ENCODE peak calls at places on chromosome 2, in six cellular contexts. R is prostate gland, M is fibroblast of villous mesenchyme, Z is bronchial epithelial cell, O is AG04450, J is cardiac fibroblast. E is an unnamed sample.

GRCh38 chr2:180385601-180386201 is 378.6 kb upstream of the CWC22 start:
- DNase-seq in J (peak), M (peak), O (peak), R (no peak), Z (peak), E (no peak)

GRCh38 chr2:53490659-53491058 is 276.9 kb upstream of the CHAC2 start:
- DNase-seq in Z (peak), O (peak), J (peak), R (no peak), M (peak), E (peak)

GRCh38 chr2:55169359-55169758 is 62.7 kb downstream of the CLHC1 start:
- DNase-seq in O (no peak), Z (no peak), J (no peak), M (no peak), R (no peak), E (no peak)

GRCh38 chr2:145739679-145740078 is 1219.8 kb upstream of the ZEB2 start:
- DNase-seq in O (no peak), M (no peak), Z (no peak), R (no peak), J (no peak), E (no peak)

GRCh38 chr2:241339839-241340471 is 16.1 kb upstream of the FARP2 start:
- DNase-seq in M (no peak), O (no peak), J (peak), R (no peak), Z (no peak), E (no peak)

GRCh38 chr2:20868377-20868776 is 45.5 kb upstream of the LDAH start:
- DNase-seq in R (no peak), J (no peak), O (no peak), Z (no peak), M (no peak), E (no peak)

GRCh38 chr2:235746257-235746934 is 252.6 kb downstream of the AGAP1 start:
- DNase-seq in R (peak), J (peak), Z (peak), M (peak), O (peak), E (no peak)

GRCh38 chr2:6917071-6917760 is at the start of gene RNF144A:
- DNase-seq in Z (peak), O (no peak), J (peak), R (peak), M (peak), E (no peak)

GRCh38 chr2:238695538-238695937 is 152.3 kb upstream of the TWIST2 start:
- DNase-seq in J (no peak), Z (no peak), O (no peak), M (no peak), R (peak), E (no peak)

DNA sequence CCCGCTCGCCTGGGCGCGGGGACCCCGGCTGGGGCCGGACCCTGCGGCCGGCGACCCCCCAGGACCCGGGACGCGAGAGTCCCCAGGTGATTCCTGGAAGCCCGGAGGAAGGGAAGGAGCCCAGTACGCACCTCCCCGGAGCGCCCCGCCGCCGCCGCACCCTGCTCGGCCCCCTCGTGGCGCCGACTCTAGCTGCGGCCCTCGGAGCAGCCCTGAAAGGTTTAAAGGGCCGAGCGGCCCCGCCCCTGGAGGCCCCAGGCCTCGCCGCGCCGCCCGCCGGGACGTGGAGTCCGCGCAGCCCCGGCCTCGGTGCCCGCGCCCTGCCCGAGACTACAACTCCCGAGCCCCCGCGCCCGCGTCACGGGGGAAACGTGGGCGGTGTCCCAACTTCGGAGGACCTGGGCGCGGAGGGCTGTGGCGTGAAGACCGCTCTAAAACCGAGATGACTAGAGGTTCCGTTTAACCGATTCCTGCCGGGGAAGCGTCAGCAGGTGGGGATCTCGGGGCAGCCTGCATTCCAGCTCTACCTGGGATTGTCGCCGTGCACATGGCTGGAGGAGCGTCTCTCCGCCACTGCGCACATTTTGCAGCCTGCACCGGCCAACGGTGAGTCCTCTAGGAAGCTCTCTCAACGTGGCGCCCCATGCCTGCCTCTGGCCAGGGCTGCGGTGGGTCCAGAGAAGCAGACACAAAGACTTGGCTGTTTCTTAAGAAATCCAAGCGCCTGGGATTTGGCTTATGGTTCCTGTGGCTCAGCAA is at the start of gene TMEM150A:
- DNase-seq in M (peak), O (peak), R (peak), J (peak), Z (peak), E (peak)
- TF ChIP-seq CTCF in M (peak), O (peak), R (no peak), J (no peak), Z (peak), E (no peak)

GRCh38 chr2:163157411-163157810 is 318.8 kb upstream of the KCNH7 start:
- DNase-seq in J (peak), Z (peak), M (peak), O (peak), R (no peak), E (no peak)
- TF ChIP-seq CTCF in J (no peak), Z (no peak), M (no peak), O (no peak), R (no peak), E (no peak)

GRCh38 chr2:118442949-118443348 is 354.7 kb downstream of the INSIG2 start:
- DNase-seq in R (no peak), J (no peak), Z (no peak), M (no peak), O (no peak), E (no peak)
- TF ChIP-seq CTCF in R (no peak), J (no peak), Z (no peak), M (no peak), O (no peak), E (no peak)

GRCh38 chr2:29012211-29012681 is 31.1 kb downstream of the TOGARAM2 start:
- DNase-seq in J (peak), Z (no peak), O (no peak), M (peak), R (no peak), E (no peak)

GRCh38 chr2:29011650-29012060 is 30.6 kb downstream of the TOGARAM2 start:
- DNase-seq in J (no peak), R (no peak), O (no peak), Z (no peak), M (peak), E (no peak)

GRCh38 chr2:29014331-29014730 is 33.2 kb downstream of the TOGARAM2 start:
- DNase-seq in O (no peak), J (no peak), M (no peak), Z (no peak), R (no peak), E (no peak)

GRCh38 chr2:29014811-29015414 is 33.8 kb downstream of the TOGARAM2 start:
- DNase-seq in J (peak), Z (peak), O (no peak), M (no peak), R (no peak), E (no peak)

GRCh38 chr2:29013046-29013780 is 32.1 kb downstream of the TOGARAM2 start:
- DNase-seq in M (no peak), J (peak), O (no peak), R (no peak), Z (no peak), E (no peak)
- TF ChIP-seq CTCF in M (no peak), J (no peak), O (no peak), R (no peak), Z (no peak), E (no peak)

DNA sequence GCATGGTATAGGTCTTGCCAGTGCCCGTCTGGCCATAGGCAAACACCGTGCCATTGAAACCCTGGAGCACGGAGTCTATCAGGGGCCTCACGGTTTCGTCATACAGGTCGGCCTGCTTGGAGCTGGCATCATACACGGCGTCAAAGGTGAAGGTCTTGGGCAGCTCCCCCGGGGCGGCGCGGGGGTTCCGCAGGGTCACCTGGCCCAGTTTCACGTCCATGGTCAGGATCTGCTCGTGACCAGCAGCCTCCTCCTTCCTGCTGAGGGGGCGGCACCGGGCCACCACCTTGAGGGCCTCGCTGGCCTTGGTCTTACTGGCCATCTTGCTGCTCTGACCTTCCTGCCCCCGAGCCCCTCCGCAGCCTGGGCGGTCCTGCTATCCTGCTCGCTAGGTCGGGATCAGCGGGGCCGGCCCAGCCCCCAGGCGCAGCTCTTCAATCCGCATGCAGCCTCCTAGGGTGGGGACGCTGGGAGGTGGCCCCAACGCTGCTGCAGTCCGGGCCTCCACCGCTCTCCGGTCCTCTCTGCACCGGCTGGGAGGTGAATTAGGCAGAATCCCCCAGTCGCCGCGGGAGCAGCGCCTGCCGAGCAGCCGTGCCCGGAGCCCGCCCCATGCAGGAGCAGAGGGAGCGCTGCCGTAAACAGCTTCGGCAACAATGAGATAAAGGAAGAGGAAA is 563 bp downstream of the KIF3C start:
- DNase-seq in J (no peak), M (peak), Z (no peak), O (no peak), R (no peak), E (no peak)
- TF ChIP-seq CTCF in J (no peak), M (no peak), Z (no peak), O (no peak), R (no peak), E (no peak)

GRCh38 chr2:232980683-232981082 is 32.4 kb downstream of the NGEF start:
- DNase-seq in J (peak), R (no peak), Z (peak), M (no peak), O (no peak), E (no peak)

GRCh38 chr2:232981767-232982360 is 31.2 kb downstream of the NGEF start:
- DNase-seq in O (no peak), Z (no peak), M (no peak), J (no peak), R (no peak), E (no peak)

GRCh38 chr2:232977438-232977971 is 35.6 kb downstream of the NGEF start:
- DNase-seq in R (no peak), O (no peak), J (no peak), Z (no peak), M (no peak), E (no peak)

GRCh38 chr2:232981356-232981755 is 31.7 kb downstream of the NGEF start:
- DNase-seq in Z (peak), O (no peak), M (no peak), R (peak), J (no peak), E (no peak)

DNA sequence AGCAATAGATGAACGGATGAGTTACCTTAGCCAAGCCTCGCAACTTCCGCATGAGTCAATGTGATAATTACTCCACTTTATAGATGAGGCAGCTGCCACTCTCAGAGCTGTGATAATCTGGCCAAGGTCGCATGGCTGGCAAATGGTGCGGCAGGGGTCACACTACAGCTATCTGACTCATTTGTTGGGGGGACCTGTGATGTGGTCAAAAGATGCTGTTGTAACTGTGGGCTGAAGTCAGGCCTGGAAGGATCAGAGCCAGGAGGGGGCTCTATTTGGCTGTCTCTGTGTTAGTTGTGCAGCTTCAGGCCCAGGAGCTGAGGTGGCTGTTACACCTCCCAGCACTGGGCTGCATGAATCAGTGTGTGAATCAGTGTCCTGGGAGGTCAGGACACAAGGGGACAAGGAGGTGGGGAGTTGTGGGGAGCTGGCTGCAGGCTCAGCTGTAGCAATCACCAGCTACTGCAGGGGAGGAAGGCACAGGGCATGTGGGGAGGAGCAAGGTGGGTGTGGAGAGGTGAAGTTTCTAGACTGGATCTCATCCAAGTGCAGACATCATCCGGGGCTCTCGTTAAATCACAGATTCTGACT is 33.1 kb downstream of the NGEF start:
- DNase-seq in R (no peak), M (peak), O (peak), J (peak), Z (peak), E (no peak)
- TF ChIP-seq CTCF in R (no peak), M (no peak), O (peak), J (peak), Z (no peak), E (no peak)

GRCh38 chr2:126666003-126666402 is 10.0 kb downstream of the GYPC start:
- DNase-seq in R (no peak), Z (no peak), J (no peak), M (no peak), O (no peak), E (no peak)
- TF ChIP-seq CTCF in R (no peak), Z (no peak), J (no peak), M (no peak), O (no peak), E (no peak)

GRCh38 chr2:38601061-38601460 is 1.7 kb downstream of the HNRNPLL start:
- DNase-seq in R (no peak), O (no peak), M (no peak), Z (no peak), J (peak), E (no peak)

GRCh38 chr2:38603402-38604265 is 906 bp upstream of the HNRNPLL start:
- DNase-seq in Z (peak), J (peak), M (peak), R (peak), O (no peak), E (peak)

GRCh38 chr2:38601463-38602135 is 1.1 kb downstream of the HNRNPLL start:
- DNase-seq in J (peak), Z (no peak), M (peak), R (no peak), O (no peak), E (no peak)

GRCh38 chr2:38602136-38602731 is 494 bp downstream of the HNRNPLL start:
- DNase-seq in O (no peak), M (no peak), J (no peak), R (peak), Z (no peak), E (no peak)

DNA sequence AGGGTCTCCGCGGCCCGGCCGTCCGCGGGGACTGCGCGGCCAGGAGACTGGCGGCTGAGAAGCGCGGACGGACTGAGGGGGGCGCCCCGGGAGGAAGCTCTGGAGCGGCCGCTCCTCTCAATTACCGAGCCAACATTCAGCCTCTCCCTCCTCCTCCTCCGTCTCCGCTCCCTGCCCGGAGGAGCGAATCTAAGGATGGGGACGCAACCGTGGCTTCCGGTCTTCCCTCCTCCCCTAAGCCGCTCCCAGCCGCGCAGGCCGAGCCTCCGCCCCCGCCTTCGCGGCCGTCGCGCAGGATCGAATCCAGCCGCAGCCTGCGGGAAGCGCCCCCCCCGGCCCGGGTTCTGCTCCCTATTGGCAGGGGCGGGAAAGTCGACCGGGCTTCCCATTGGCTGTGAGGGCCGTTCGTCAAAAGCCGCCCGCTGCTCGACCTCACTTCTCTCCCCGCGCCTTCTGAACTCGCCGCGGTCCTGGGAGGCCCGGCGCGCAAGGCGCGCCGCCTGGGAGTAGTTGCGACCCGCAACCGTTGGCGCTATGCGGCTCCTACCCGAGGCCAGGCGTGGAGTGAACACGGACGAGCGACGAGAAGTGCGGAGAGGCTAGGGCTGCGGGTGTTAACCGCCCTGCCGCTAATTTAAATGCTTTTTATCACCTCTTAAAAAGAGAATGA is at the start of gene HNRNPLL:
- DNase-seq in R (peak), O (peak), Z (peak), M (peak), J (peak), E (peak)
- TF ChIP-seq CTCF in R (no peak), O (no peak), Z (no peak), M (no peak), J (no peak), E (no peak)

GRCh38 chr2:226813148-226813701 is 13.6 kb upstream of the IRS1 start:
- DNase-seq in M (peak), J (peak), O (no peak), R (no peak), Z (no peak), E (no peak)
- TF ChIP-seq CTCF in M (peak), J (peak), O (peak), R (no peak), Z (peak), E (no peak)